ENCODE peak calls at places on chromosomes 13 and 19, in ten cellular contexts. K is kidney epithelial cell, B is glutamatergic neuron, W is mesothelial cell of epicardium, T is adrenal gland, J is stomach, N is A549, O is body of pancreas, V is progenitor cell of endocrine pancreas, P is uterus. F is an unnamed sample.

GRCh38 chr13:103188688-103189326 is 122.6 kb upstream of the SLC10A2 start:
- DNase-seq in K (no peak), B (no peak), W (no peak), T (no peak), J (no peak), N (peak), O (no peak), V (no peak), P (no peak), F (no peak)

GRCh38 chr19:6362351-6362801 is 1.0 kb downstream of the CLPP start:
- DNase-seq in K (no peak), B (no peak), W (no peak), T (no peak), J (no peak), N (no peak), O (no peak), V (no peak), P (no peak), F (no peak)

GRCh38 chr19:19064811-19065745 is 1.3 kb downstream of the SLC25A42 start:
- DNase-seq in K (no peak), B (peak), W (no peak), T (no peak), J (no peak), N (no peak), O (no peak), V (no peak), P (no peak), F (no peak)

GRCh38 chr19:7869453-7869909 is 4.7 kb downstream of the PRR36 start:
- DNase-seq in K (no peak), B (peak), W (peak), T (peak), J (peak), N (peak), O (peak), V (no peak), P (peak), F (no peak)

GRCh38 chr19:2345794-2346663 is 14.0 kb upstream of the TMPRSS9 start:
- DNase-seq in K (no peak), B (no peak), W (no peak), T (peak), J (peak), N (no peak), O (peak), V (no peak), P (no peak), F (peak)

GRCh38 chr13:94479559-94480095 is at the start of gene DCT:
- DNase-seq in K (no peak), B (no peak), W (no peak), T (no peak), J (no peak), N (no peak), O (no peak), V (no peak), P (no peak), F (no peak)

GRCh38 chr19:15841875-15842569 is 26.6 kb upstream of the OR10H1 start:
- DNase-seq in K (no peak), B (no peak), W (no peak), T (no peak), J (no peak), N (no peak), O (no peak), V (no peak), P (no peak), F (no peak)

GRCh38 chr13:111389621-111390521 is 69.4 kb downstream of the TEX29 start:
- DNase-seq in K (no peak), B (peak), W (no peak), T (no peak), J (peak), N (no peak), O (no peak), V (no peak), P (no peak), F (peak)

GRCh38 chr13:77737583-77738200 is 40.2 kb downstream of the SLAIN1 start:
- DNase-seq in K (no peak), B (no peak), W (no peak), T (no peak), J (no peak), N (no peak), O (no peak), V (no peak), P (no peak), F (no peak)

GRCh38 chr19:1490020-1490310 is 185 bp downstream of the PCSK4 start:
- DNase-seq in K (no peak), B (no peak), W (no peak), T (no peak), J (no peak), N (no peak), O (no peak), V (no peak), P (no peak), F (no peak)

GRCh38 chr19:50007947-50008346 is 17.2 kb downstream of the VRK3 start:
- DNase-seq in K (no peak), B (no peak), W (no peak), T (no peak), J (no peak), N (no peak), O (no peak), V (no peak), P (no peak), F (no peak)

GRCh38 chr13:107348931-107349330 is 781.0 kb upstream of the ARGLU1 start:
- DNase-seq in K (no peak), B (no peak), W (no peak), T (no peak), J (no peak), N (no peak), O (no peak), V (no peak), P (no peak), F (no peak)

GRCh38 chr19:2059422-2060201 is 8.6 kb upstream of the MKNK2 start:
- DNase-seq in K (no peak), B (peak), W (no peak), T (peak), J (peak), N (peak), O (peak), V (no peak), P (peak), F (peak)

GRCh38 chr13:34521166-34521565 is 420.9 kb upstream of the NBEA start:
- DNase-seq in K (no peak), B (no peak), W (no peak), T (peak), J (no peak), N (no peak), O (no peak), V (no peak), P (no peak), F (no peak)

GRCh38 chr13:25085125-25085742 is 10.7 kb upstream of the PABPC3 start:
- DNase-seq in K (peak), B (peak), W (no peak), T (peak), J (peak), N (peak), O (no peak), V (no peak), P (no peak), F (no peak)

GRCh38 chr13:42524487-42525034 is 49.4 kb upstream of the TNFSF11 start:
- DNase-seq in K (no peak), B (no peak), W (no peak), T (no peak), J (no peak), N (peak), O (no peak), V (no peak), P (no peak), F (no peak)

GRCh38 chr19:2546128-2547032 is 70.5 kb downstream of the GADD45B start:
- DNase-seq in K (no peak), B (peak), W (no peak), T (peak), J (peak), N (no peak), O (peak), V (peak), P (peak), F (no peak)

GRCh38 chr19:50418186-50419021 is at the start of gene SPIB:
- DNase-seq in K (no peak), B (no peak), W (no peak), T (no peak), J (no peak), N (no peak), O (no peak), V (no peak), P (no peak), F (no peak)

GRCh38 chr19:2997720-2998119 is 20.4 kb downstream of the TLE6 start:
- DNase-seq in K (no peak), B (no peak), W (no peak), T (no peak), J (no peak), N (no peak), O (no peak), V (no peak), P (no peak), F (no peak)

GRCh38 chr19:55305491-55305890 is 19.6 kb downstream of the TMEM150B start:
- DNase-seq in K (no peak), B (no peak), W (no peak), T (peak), J (peak), N (peak), O (peak), V (no peak), P (peak), F (no peak)

GRCh38 chr13:79901336-79901735 is 420.4 kb downstream of the NDFIP2 start:
- DNase-seq in K (no peak), B (no peak), W (no peak), T (no peak), J (no peak), N (no peak), O (no peak), V (no peak), P (no peak), F (no peak)

GRCh38 chr13:46010148-46010547 is 42.4 kb downstream of the ZC3H13 start:
- DNase-seq in K (no peak), B (no peak), W (no peak), T (no peak), J (no peak), N (peak), O (no peak), V (no peak), P (no peak), F (no peak)

GRCh38 chr19:52138614-52139290 is 986 bp downstream of the ZNF616 start:
- DNase-seq in K (no peak), B (peak), W (peak), T (peak), J (no peak), N (no peak), O (peak), V (peak), P (peak), F (no peak)

GRCh38 chr19:50556236-50557008 is 11.8 kb downstream of the LRRC4B start:
- DNase-seq in K (peak), B (peak), W (peak), T (peak), J (peak), N (peak), O (peak), V (peak), P (peak), F (peak)

GRCh38 chr19:47581605-47582319 is 8.8 kb upstream of the ZNF541 start:
- DNase-seq in K (no peak), B (no peak), W (no peak), T (no peak), J (peak), N (no peak), O (no peak), V (no peak), P (no peak), F (no peak)

GRCh38 chr19:30316000-30316491 is 56.1 kb upstream of the ZNF536 start:
- DNase-seq in K (no peak), B (no peak), W (no peak), T (no peak), J (no peak), N (no peak), O (no peak), V (no peak), P (no peak), F (no peak)
- TF ChIP-seq CTCF in K (no peak), B (no peak), W (no peak), T (no peak), J (no peak), N (no peak), O (no peak), V (no peak), P (no peak), F (no peak)

GRCh38 chr13:73275163-73275562 is 216.4 kb downstream of the KLF5 start:
- DNase-seq in K (no peak), B (no peak), W (no peak), T (no peak), J (no peak), N (no peak), O (no peak), V (no peak), P (no peak), F (no peak)
- TF ChIP-seq CTCF in K (no peak), B (no peak), W (no peak), T (no peak), J (no peak), N (no peak), O (no peak), V (peak), P (no peak), F (no peak)

DNA sequence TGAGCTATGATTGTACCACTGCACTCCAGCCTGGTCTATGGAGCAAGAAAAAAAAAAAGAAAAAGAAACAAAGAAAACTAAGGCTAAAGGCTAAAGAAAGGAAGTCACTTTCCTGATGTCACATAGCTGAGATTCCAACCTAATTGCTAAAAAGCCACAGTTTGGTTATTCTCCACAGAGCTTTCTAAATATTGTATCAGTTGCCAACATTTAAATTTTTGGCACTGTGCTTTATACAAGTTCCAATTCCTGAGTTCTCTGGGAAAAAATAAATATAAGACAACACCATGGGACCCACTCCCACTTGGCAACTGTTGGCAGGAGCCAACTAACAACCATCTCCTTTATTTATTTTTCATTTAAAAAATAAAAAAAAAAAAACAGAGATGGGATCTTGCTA is 11.2 kb upstream of the LYPD3 start:
- DNase-seq in K (peak), B (no peak), W (no peak), T (no peak), J (no peak), N (no peak), O (no peak), V (no peak), P (no peak), F (no peak)
- TF ChIP-seq CTCF in K (no peak), B (no peak), W (no peak), T (no peak), J (no peak), N (no peak), O (no peak), V (no peak), P (no peak), F (no peak)

DNA sequence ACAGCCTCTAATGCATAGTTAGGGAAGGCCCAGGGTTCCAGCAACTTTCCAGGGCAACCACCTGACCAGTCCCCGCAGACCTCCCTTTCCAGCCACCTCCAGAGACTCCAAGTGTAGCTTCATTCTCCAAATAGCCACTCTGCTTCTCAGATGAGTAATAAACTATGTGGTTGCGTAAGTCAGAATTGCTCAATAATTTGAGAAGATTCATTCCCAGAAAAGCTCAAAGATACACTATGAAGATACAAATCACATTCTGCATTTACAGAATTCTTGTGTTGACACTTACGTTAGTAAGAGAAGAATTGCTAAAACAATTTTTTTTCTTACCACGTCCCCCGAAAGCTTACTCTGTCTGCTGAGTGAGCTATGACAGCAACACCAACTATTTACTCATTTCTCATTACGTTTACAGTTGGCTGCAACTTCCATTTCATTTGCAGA is 8.2 kb upstream of the LATS2 start:
- DNase-seq in K (peak), B (no peak), W (no peak), T (peak), J (no peak), N (peak), O (no peak), V (no peak), P (peak), F (no peak)
- TF ChIP-seq CTCF in K (no peak), B (no peak), W (no peak), T (no peak), J (no peak), N (no peak), O (no peak), V (no peak), P (no peak), F (no peak)

GRCh38 chr13:53064721-53065120 is 36.1 kb downstream of the OLFM4 start:
- DNase-seq in K (no peak), B (no peak), W (no peak), T (no peak), J (no peak), N (no peak), O (peak), V (no peak), P (peak), F (no peak)

GRCh38 chr13:53073711-53074110 is 45.1 kb downstream of the OLFM4 start:
- DNase-seq in K (no peak), B (no peak), W (no peak), T (no peak), J (no peak), N (no peak), O (no peak), V (no peak), P (no peak), F (no peak)

GRCh38 chr13:53069800-53070199 is 41.2 kb downstream of the OLFM4 start:
- DNase-seq in K (no peak), B (no peak), W (no peak), T (no peak), J (no peak), N (no peak), O (no peak), V (no peak), P (no peak), F (no peak)

GRCh38 chr13:53066411-53066810 is 37.8 kb downstream of the OLFM4 start:
- DNase-seq in K (no peak), B (no peak), W (no peak), T (no peak), J (no peak), N (no peak), O (no peak), V (no peak), P (no peak), F (no peak)

DNA sequence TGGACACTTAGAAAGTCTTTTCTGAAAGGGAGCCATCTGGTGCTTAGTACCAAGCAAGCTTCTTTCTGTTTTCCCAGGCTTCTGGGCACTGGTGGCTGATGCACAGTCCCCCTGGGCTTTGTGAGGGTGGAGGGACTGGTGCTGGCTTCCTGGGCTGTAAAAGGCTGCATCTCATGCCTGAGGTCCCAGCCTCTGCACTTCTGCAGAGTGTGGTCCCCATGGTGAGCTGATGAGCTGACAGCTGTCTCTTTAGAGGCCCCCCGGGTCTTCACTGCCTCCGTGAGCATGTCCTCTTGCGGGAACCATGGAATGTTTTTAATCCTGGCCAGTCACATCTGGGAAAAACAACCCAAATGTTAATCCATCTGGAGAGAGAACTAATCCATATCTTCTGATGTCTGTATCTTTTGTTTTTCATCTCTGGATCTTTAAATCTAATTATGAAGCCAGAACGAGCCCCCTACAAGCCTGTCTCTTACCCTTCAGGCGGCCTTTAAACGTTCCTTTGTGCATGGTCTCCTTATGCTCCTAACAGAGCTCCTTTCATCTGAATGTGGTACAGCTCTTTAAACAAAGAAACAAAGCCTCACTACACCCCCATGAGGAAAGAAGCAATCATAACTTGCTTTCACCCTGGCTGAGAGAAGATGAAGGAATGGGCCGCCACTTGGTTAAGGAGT is 40.4 kb downstream of the OLFM4 start:
- DNase-seq in K (no peak), B (peak), W (no peak), T (no peak), J (no peak), N (no peak), O (no peak), V (no peak), P (no peak), F (no peak)
- TF ChIP-seq CTCF in K (no peak), B (no peak), W (no peak), T (no peak), J (no peak), N (no peak), O (peak), V (no peak), P (no peak), F (no peak)

GRCh38 chr19:10604460-10604980 is 17.4 kb upstream of the AP1M2 start:
- DNase-seq in K (no peak), B (no peak), W (no peak), T (no peak), J (peak), N (no peak), O (peak), V (no peak), P (no peak), F (no peak)

GRCh38 chr19:10601999-10602329 is 14.9 kb upstream of the AP1M2 start:
- DNase-seq in K (no peak), B (no peak), W (no peak), T (no peak), J (no peak), N (no peak), O (no peak), V (no peak), P (no peak), F (no peak)

GRCh38 chr19:10602330-10603083 is 15.4 kb upstream of the AP1M2 start:
- DNase-seq in K (no peak), B (peak), W (peak), T (peak), J (peak), N (peak), O (peak), V (peak), P (peak), F (peak)

GRCh38 chr19:10603873-10604459 is 16.9 kb upstream of the AP1M2 start:
- DNase-seq in K (no peak), B (no peak), W (no peak), T (no peak), J (peak), N (no peak), O (peak), V (no peak), P (no peak), F (no peak)

DNA sequence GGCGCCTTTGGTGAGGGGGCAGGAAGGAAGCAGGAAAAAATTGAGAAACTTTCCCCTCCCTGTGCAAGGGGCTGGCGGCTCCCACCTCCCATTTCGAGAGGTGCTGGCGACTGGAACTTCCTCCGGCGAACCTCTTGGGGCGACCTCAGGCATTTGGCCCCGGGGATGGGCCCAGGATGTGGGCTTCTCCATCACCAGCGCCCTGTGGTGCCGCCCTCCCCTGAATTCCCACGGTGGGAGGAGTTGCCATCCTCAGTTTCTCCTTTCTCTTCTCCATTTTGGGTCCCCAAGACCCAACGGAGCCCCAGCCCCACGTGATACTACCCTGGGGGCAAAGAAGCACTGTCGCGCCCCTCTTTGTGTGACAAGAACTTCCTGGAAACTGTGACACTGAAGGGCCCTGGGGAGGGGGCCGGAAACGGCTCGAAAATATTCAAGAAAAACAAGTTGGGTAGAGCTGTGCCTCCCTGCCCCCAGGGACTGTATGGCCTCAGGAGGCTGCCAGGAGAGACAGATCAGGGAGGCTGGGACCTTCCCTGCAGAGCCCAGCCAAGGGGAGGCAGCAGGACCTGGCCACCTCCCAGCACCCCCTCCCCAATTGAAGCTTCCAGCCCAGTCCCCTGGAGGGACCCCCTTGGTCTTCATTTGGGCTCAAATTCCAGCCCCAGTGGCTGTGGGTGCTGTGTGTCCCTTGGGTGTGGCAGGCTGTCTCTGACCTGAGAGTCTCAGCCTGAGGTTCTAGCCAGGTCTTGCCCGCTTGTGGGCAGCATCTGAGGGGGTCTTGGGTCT is 16.2 kb upstream of the AP1M2 start:
- DNase-seq in K (no peak), B (no peak), W (no peak), T (peak), J (peak), N (no peak), O (peak), V (no peak), P (peak), F (no peak)
- TF ChIP-seq CTCF in K (no peak), B (no peak), W (no peak), T (peak), J (no peak), N (no peak), O (no peak), V (no peak), P (no peak), F (no peak)

GRCh38 chr19:35479278-35479677 is 11.0 kb downstream of the KRTDAP start:
- DNase-seq in K (no peak), B (no peak), W (no peak), T (no peak), J (peak), N (no peak), O (no peak), V (no peak), P (no peak), F (no peak)
- TF ChIP-seq CTCF in K (no peak), B (no peak), W (no peak), T (no peak), J (no peak), N (no peak), O (no peak), V (peak), P (no peak), F (no peak)